ENCODE peak calls at places on chromosome 11, in six cellular contexts. O is AG10803, X is tibial artery, A is colonic mucosa, I is lower lobe of right lung, H is mesendoderm. J is an unnamed sample.

GRCh38 chr11:13333456-13333957 is 55.9 kb downstream of the BMAL1 start:
- DNase-seq in H (no peak), O (no peak), I (no peak), A (peak), X (no peak), J (no peak)

GRCh38 chr11:118152552-118153471 is at the start of gene SCN4B:
- DNase-seq in A (peak), H (peak), O (peak), I (peak), X (no peak), J (peak)

GRCh38 chr11:1412377-1413095 is 22.8 kb downstream of the BRSK2 start:
- DNase-seq in I (no peak), O (no peak), H (no peak), A (no peak), X (no peak), J (no peak)

GRCh38 chr11:17673951-17674350 is 45.4 kb upstream of the MYOD1 start:
- DNase-seq in A (no peak), O (no peak), H (no peak), X (no peak), I (no peak), J (no peak)

GRCh38 chr11:115497303-115497702 is 6.9 kb downstream of the CADM1 start:
- DNase-seq in H (no peak), A (no peak), O (no peak), I (no peak), X (no peak), J (no peak)

GRCh38 chr11:86162257-86162656 is 82.3 kb upstream of the EED start:
- DNase-seq in O (peak), X (peak), A (no peak), H (peak), I (peak), J (peak)

GRCh38 chr11:85965202-85965601 is 103.7 kb downstream of the PICALM start:
- DNase-seq in X (no peak), O (peak), H (no peak), A (no peak), I (no peak), J (no peak)

GRCh38 chr11:73320786-73321325 is 12.8 kb downstream of the ARHGEF17 start:
- DNase-seq in X (no peak), A (no peak), I (no peak), H (no peak), O (peak), J (no peak)

GRCh38 chr11:111549196-111549868 is 8.8 kb downstream of the LAYN start:
- DNase-seq in X (no peak), A (no peak), H (no peak), O (no peak), I (no peak), J (no peak)

GRCh38 chr11:76578655-76579046 is 91.9 kb downstream of the LRRC32 start:
- DNase-seq in O (no peak), X (peak), I (peak), H (peak), A (no peak), J (no peak)

GRCh38 chr11:119044708-119045107 is 12.3 kb downstream of the HYOU1 start:
- DNase-seq in H (peak), I (no peak), X (no peak), O (no peak), A (no peak), J (no peak)

GRCh38 chr11:89205378-89205777 is 27.7 kb downstream of the TYR start:
- DNase-seq in A (no peak), O (no peak), I (no peak), X (no peak), H (peak), J (no peak)

GRCh38 chr11:1541474-1542204 is 30.4 kb downstream of the DUSP8 start:
- DNase-seq in I (no peak), O (no peak), A (no peak), X (no peak), H (no peak), J (no peak)

GRCh38 chr11:3906166-3906565 is 50.7 kb downstream of the STIM1 start:
- DNase-seq in I (no peak), H (no peak), A (no peak), X (no peak), O (no peak), J (no peak)

GRCh38 chr11:120215634-120216033 is 4.8 kb downstream of the OAF start:
- DNase-seq in I (no peak), H (no peak), X (peak), O (peak), A (no peak), J (no peak)

GRCh38 chr11:35654711-35655110 is 7.9 kb upstream of the TRIM44 start:
- DNase-seq in I (no peak), A (no peak), O (no peak), H (peak), X (no peak), J (no peak)

GRCh38 chr11:61266602-61267001 is 25.6 kb downstream of the PGA5 start:
- DNase-seq in H (no peak), I (no peak), X (no peak), O (peak), A (no peak), J (no peak)

GRCh38 chr11:67507242-67507890 is 596 bp downstream of the CDK2AP2 start:
- DNase-seq in X (peak), I (no peak), O (peak), H (peak), A (peak), J (peak)

GRCh38 chr11:371051-371450 is 1.8 kb downstream of the B4GALNT4 start:
- DNase-seq in X (no peak), A (no peak), H (no peak), O (no peak), I (peak), J (no peak)

GRCh38 chr11:9347100-9347499 is 32.7 kb upstream of the TMEM41B start:
- DNase-seq in I (no peak), H (peak), O (no peak), X (no peak), A (no peak), J (no peak)

GRCh38 chr11:76590631-76590950 is 80.0 kb downstream of the LRRC32 start:
- DNase-seq in I (no peak), X (no peak), O (no peak), A (no peak), H (no peak), J (no peak)

GRCh38 chr11:123334925-123335324 is 95.1 kb upstream of the GRAMD1B start:
- DNase-seq in O (no peak), H (peak), A (no peak), I (no peak), X (no peak), J (no peak)

GRCh38 chr11:23997356-23997755 is 499.5 kb upstream of the LUZP2 start:
- DNase-seq in I (no peak), H (no peak), O (no peak), X (no peak), A (no peak), J (no peak)

GRCh38 chr11:47552581-47553416 is at the start of gene CELF1:
- DNase-seq in X (peak), A (peak), O (peak), H (peak), I (peak), J (peak)

GRCh38 chr11:66045177-66045639 is 3.8 kb downstream of the GAL3ST3 start:
- DNase-seq in X (peak), O (peak), I (peak), H (peak), A (peak), J (peak)

GRCh38 chr11:10920205-10920604 is 62.4 kb upstream of the ZBED5 start:
- DNase-seq in A (no peak), I (no peak), X (no peak), O (no peak), H (no peak), J (no peak)

GRCh38 chr11:117831661-117832415 is 7.3 kb upstream of the FXYD2 start:
- DNase-seq in A (no peak), I (no peak), O (no peak), X (peak), H (no peak), J (peak)

GRCh38 chr11:71391352-71391751 is 56.8 kb downstream of the DHCR7 start:
- DNase-seq in A (no peak), I (no peak), H (no peak), O (no peak), X (no peak), J (no peak)

GRCh38 chr11:68904458-68904847 is 762 bp downstream of the IGHMBP2 start:
- DNase-seq in H (no peak), I (no peak), O (no peak), A (peak), X (peak), J (no peak)

GRCh38 chr11:128956401-128957203 is 13.9 kb upstream of the TP53AIP1 start:
- DNase-seq in H (peak), I (no peak), O (peak), X (no peak), A (peak), J (no peak)

GRCh38 chr11:119860561-119861094 is 131.6 kb upstream of the NECTIN1 start:
- DNase-seq in H (no peak), A (no peak), X (no peak), I (no peak), O (no peak), J (no peak)

GRCh38 chr11:65454311-65454695 is 31.7 kb downstream of the NEAT1 start:
- DNase-seq in I (no peak), A (no peak), H (no peak), X (no peak), O (peak), J (peak)

GRCh38 chr11:128859563-128860441 is 7.3 kb downstream of the KCNJ1 start:
- DNase-seq in X (peak), O (peak), H (peak), A (peak), I (peak), J (no peak)

GRCh38 chr11:43948341-43949185 is 6.1 kb downstream of the C11orf96 start:
- DNase-seq in O (no peak), A (no peak), X (no peak), I (no peak), H (no peak), J (peak)

GRCh38 chr11:2673250-2673610 is 26.6 kb downstream of the KCNQ1OT1 start:
- DNase-seq in O (no peak), A (no peak), I (no peak), X (peak), H (peak), J (no peak)
- H3K4me3 ChIP-seq in O (no peak), A (no peak), I (no peak), X (no peak), H (no peak), J (no peak)

GRCh38 chr11:20131744-20132666 is 28.3 kb downstream of the DBX1 start:
- DNase-seq in I (peak), O (peak), X (peak), H (peak), A (peak), J (peak)
- H3K4me3 ChIP-seq in I (peak), O (peak), X (peak), H (peak), A (peak), J (peak)

GRCh38 chr11:122159173-122159701 is 43.2 kb upstream of the BLID start:
- DNase-seq in A (no peak), H (peak), I (no peak), O (peak), X (no peak), J (no peak)
- H3K4me3 ChIP-seq in A (no peak), H (no peak), I (no peak), O (peak), X (peak), J (no peak)

GRCh38 chr11:8283510-8284272 is 20.0 kb upstream of the LMO1 start:
- DNase-seq in O (no peak), A (peak), X (no peak), H (peak), I (peak), J (peak)
- H3K4me3 ChIP-seq in O (no peak), A (no peak), X (no peak), H (peak), I (peak), J (no peak)

DNA sequence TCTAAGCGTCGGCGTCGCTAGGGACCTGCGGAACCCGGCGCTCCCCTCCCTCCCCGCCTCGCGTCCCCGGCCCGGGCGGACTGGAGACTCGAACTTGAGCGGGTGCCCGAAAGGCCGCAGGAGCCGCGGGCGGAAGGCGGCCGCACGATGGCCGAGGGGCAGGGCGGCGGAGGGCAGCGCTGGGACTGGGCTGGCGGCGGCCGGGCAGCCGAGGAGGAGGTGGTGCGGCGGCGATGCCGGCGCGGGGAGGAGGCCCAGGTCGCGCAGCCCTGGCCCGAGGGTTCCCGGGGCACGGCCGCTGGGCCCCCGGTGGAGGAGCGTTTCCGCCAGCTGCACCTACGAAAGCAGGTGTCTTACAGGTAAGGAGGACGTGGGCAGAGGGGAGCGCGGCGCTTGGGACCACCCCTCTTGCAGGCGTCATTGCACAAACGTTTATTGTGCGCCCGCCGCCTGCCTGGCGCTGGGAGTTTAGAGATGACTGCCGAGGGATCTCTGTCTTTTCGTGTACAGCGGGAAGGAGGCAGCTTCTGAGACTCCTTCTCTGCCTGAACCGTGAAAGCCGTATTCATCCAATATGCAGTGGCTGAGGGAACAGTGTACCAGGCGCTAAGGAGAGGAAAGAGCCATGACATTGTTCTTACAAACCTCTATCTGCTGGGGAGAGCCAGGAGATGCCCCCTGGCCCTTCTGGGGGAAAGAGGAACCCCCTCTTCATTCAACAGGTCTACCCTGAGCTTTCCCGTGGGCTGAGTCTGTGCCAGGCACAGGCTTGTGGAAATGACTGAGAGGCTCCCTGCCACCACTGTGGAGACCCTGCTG is 13.9 kb upstream of the DGKZ start:
- DNase-seq in A (no peak), H (no peak), O (no peak), X (no peak), I (no peak), J (no peak)
- H3K4me3 ChIP-seq in A (peak), H (peak), O (no peak), X (peak), I (peak), J (no peak)

DNA sequence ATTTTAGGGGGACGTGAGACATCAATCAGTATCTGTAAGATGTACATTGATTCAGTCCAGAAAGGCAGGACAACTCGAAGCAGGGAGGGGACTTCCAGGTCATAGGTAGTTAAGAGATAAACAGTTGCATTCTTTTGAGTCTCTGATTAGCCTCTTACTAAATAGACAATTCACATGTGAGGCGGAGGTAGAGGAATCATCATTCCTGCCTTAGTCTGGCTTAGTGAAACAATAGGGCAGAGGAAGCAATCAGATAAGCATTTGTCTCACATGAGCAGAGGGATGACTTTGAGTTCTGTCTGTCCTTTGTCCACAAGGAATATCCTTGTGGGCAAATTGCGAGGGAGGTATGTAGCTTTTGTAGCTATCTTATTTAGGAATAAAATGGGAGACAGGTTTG is 248.3 kb downstream of the DDX10 start:
- DNase-seq in O (no peak), X (no peak), A (no peak), I (no peak), H (peak), J (no peak)
- H3K4me3 ChIP-seq in O (no peak), X (no peak), A (no peak), I (no peak), H (no peak), J (no peak)